ENCODE peak calls at places on chromosome 2, in nine cellular contexts. M, Q, P, K, C, I, F, R and D are unnamed samples.

GRCh38 chr2:116513991-116514390 is 1300.5 kb upstream of the DDX18 start:
- DNase-seq in M (no peak), Q (no peak), P (no peak), K (no peak), C (no peak), I (no peak), F (no peak), R (no peak), D (no peak)

GRCh38 chr2:191478754-191479679 is 198.9 kb upstream of the NABP1 start:
- DNase-seq in M (peak; percentile 93), Q (peak; percentile 57), P (no peak), K (peak; percentile 9), C (peak; percentile 68), I (peak; percentile 42), F (peak; percentile 70), R (peak; percentile 75), D (peak; percentile 70)

GRCh38 chr2:1078326-1078885 is 127.8 kb downstream of the SNTG2 start:
- DNase-seq in M (no peak), Q (no peak), P (no peak), K (no peak), C (no peak), I (no peak), F (no peak), R (no peak), D (no peak)

GRCh38 chr2:239845968-239846367 is 179.2 kb downstream of the NDUFA10 start:
- DNase-seq in M (no peak), Q (no peak), P (no peak), K (no peak), C (no peak), I (no peak), F (no peak), R (no peak), D (no peak)

GRCh38 chr2:240569998-240570530 is 1.8 kb downstream of the RNPEPL1 start:
- DNase-seq in M (peak; percentile 6), Q (no peak), P (no peak), K (no peak), C (peak; percentile 35), I (peak; percentile 17), F (no peak), R (no peak), D (no peak)

GRCh38 chr2:112904883-112905282 is 6.1 kb upstream of the IL37 start:
- DNase-seq in M (no peak), Q (no peak), P (no peak), K (no peak), C (no peak), I (no peak), F (no peak), R (no peak), D (no peak)

GRCh38 chr2:117170897-117171296 is 643.6 kb upstream of the DDX18 start:
- DNase-seq in M (no peak), Q (no peak), P (no peak), K (no peak), C (no peak), I (no peak), F (no peak), R (no peak), D (no peak)

GRCh38 chr2:8575011-8575750 is 106.7 kb upstream of the ID2 start:
- DNase-seq in M (peak; percentile 37), Q (peak; percentile 19), P (no peak), K (no peak), C (no peak), I (no peak), F (no peak), R (no peak), D (peak; percentile 20)

GRCh38 chr2:237917696-237918374 is 49.0 kb upstream of the UBE2F start:
- DNase-seq in M (no peak), Q (peak; percentile 24), P (no peak), K (no peak), C (no peak), I (no peak), F (no peak), R (no peak), D (no peak)

GRCh38 chr2:202375006-202375610 is 1.0 kb upstream of the BMPR2 start:
- DNase-seq in M (peak; percentile 67), Q (peak; percentile 85), P (no peak), K (no peak), C (peak; percentile 79), I (peak; percentile 52), F (peak; percentile 83), R (peak; percentile 90), D (peak; percentile 89)

GRCh38 chr2:236887519-236887918 is 198.2 kb upstream of the COPS8 start:
- DNase-seq in M (no peak), Q (peak; percentile 65), P (no peak), K (no peak), C (no peak), I (peak; percentile 77), F (no peak), R (peak; percentile 72), D (peak; percentile 67)

GRCh38 chr2:102826904-102827303 is 65.1 kb downstream of the TMEM182 start:
- DNase-seq in M (peak; percentile 48), Q (peak; percentile 65), P (no peak), K (peak; percentile 78), C (peak; percentile 82), I (peak; percentile 36), F (no peak), R (peak; percentile 20), D (peak; percentile 30)

GRCh38 chr2:167506395-167506794 is 618.1 kb downstream of the XIRP2 start:
- DNase-seq in M (no peak), Q (no peak), P (no peak), K (no peak), C (no peak), I (no peak), F (no peak), R (no peak), D (peak; percentile 58)

GRCh38 chr2:66270247-66270646 is 164.7 kb upstream of the MEIS1 start:
- DNase-seq in M (no peak), Q (no peak), P (no peak), K (no peak), C (no peak), I (no peak), F (peak; percentile 63), R (no peak), D (no peak)

GRCh38 chr2:61887684-61888303 is 662 bp downstream of the CCT4 start:
- DNase-seq in M (no peak), Q (peak; percentile 69), P (no peak), K (no peak), C (no peak), I (no peak), F (no peak), R (peak; percentile 80), D (peak; percentile 47)

GRCh38 chr2:10389596-10389995 is 58.5 kb downstream of the ODC1 start:
- DNase-seq in M (no peak), Q (peak; percentile 48), P (no peak), K (no peak), C (no peak), I (no peak), F (no peak), R (peak; percentile 79), D (no peak)
- H3K4me1 ChIP-seq in M (peaks cover 66% of the 10 kb centered on the region), Q (peaks cover 14% of the 10 kb centered on the region), P (peaks cover 45% of the 10 kb centered on the region), K (peaks cover 31% of the 10 kb centered on the region), C (peaks cover 8% of the 10 kb centered on the region), I (peaks cover 4% of the 10 kb centered on the region), F (no peaks in the 10 kb centered on the region), R (peaks cover 34% of the 10 kb centered on the region), D (peaks cover 37% of the 10 kb centered on the region)

GRCh38 chr2:69087912-69088240 is 74.9 kb downstream of the ANTXR1 start:
- DNase-seq in M (no peak), Q (peak; percentile 81), P (no peak), K (no peak), C (no peak), I (no peak), F (no peak), R (peak; percentile 78), D (peak; percentile 51)
- H3K4me1 ChIP-seq in M (no peaks in the 10 kb centered on the region), Q (peaks cover 41% of the 10 kb centered on the region), P (no peaks in the 10 kb centered on the region), K (peaks cover 13% of the 10 kb centered on the region), C (peaks cover 12% of the 10 kb centered on the region), I (peaks cover 57% of the 10 kb centered on the region), F (no peaks in the 10 kb centered on the region), R (peaks cover 60% of the 10 kb centered on the region), D (peaks cover 15% of the 10 kb centered on the region)

GRCh38 chr2:85325466-85325811 is 2.4 kb downstream of the TGOLN2 start:
- DNase-seq in M (no peak), Q (no peak), P (no peak), K (no peak), C (no peak), I (no peak), F (no peak), R (no peak), D (no peak)
- H3K4me1 ChIP-seq in M (no peaks in the 10 kb centered on the region), Q (peaks cover 50% of the 10 kb centered on the region), P (peaks cover 21% of the 10 kb centered on the region), K (peaks cover 32% of the 10 kb centered on the region), C (peaks cover 33% of the 10 kb centered on the region), I (peaks cover 33% of the 10 kb centered on the region), F (no peaks in the 10 kb centered on the region), R (peaks cover 16% of the 10 kb centered on the region), D (peaks cover 11% of the 10 kb centered on the region)

DNA sequence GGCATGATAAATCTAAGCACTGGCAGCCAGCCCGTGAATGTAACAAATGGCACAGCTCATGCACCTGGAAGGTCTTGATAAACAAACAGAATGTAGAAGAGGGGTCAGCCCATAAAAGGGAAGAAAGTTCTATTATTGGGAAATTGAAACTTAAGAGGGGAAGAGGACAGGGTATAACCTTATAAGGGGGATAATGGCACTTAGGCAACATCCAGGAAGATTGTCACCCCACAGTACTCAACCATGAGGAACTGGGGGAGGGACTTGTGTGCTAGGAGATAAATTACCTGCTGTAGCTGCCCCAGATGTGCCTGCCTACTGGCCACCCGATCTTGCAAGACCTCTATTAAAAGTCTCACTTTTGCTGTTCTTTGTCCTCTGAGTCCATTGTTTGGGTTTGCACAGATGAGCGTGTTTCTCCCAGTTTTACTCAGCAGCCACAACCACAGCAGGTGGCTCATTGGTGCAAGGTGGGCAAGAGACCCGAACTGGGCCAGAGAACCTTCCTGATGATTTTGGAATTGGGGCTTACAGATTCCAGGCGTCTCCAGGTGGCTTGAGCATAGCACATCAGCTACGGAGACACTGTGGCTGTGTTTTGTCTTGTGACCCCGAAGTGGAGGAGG is 79.0 kb upstream of the TAF1B start:
- DNase-seq in M (no peak), Q (no peak), P (no peak), K (no peak), C (no peak), I (peak; percentile 12), F (no peak), R (no peak), D (no peak)
- H3K4me1 ChIP-seq in M (peaks cover 4% of the 10 kb centered on the region), Q (no peaks in the 10 kb centered on the region), P (peaks cover 6% of the 10 kb centered on the region), K (peaks cover 35% of the 10 kb centered on the region), C (peaks cover 37% of the 10 kb centered on the region), I (no peaks in the 10 kb centered on the region), F (peaks cover 9% of the 10 kb centered on the region), R (peaks cover 28% of the 10 kb centered on the region), D (peaks cover 4% of the 10 kb centered on the region)

GRCh38 chr2:45236268-45236667 is 227.0 kb upstream of the SIX2 start:
- DNase-seq in M (no peak), Q (no peak), P (no peak), K (no peak), C (no peak), I (no peak), F (no peak), R (no peak), D (no peak)
- H3K4me1 ChIP-seq in M (no peaks in the 10 kb centered on the region), Q (peaks cover 35% of the 10 kb centered on the region), P (peaks cover 15% of the 10 kb centered on the region), K (peaks cover 34% of the 10 kb centered on the region), C (peaks cover 26% of the 10 kb centered on the region), I (peaks cover 6% of the 10 kb centered on the region), F (no peaks in the 10 kb centered on the region), R (peaks cover 36% of the 10 kb centered on the region), D (peaks cover 23% of the 10 kb centered on the region)